ENCODE peak calls at places on chromosomes 2 and 18, in four cellular contexts. N is stimulated activated CD4-positive, alpha-beta T cell treated with anti-CD3 and anti-CD28 coated beads, Interleukin-2, amount 100 ng/mL, for 48 hours; H is naive thymus-derived CD4-positive, alpha-beta T cell; Z is sigmoid colon. K is an unnamed sample.

GRCh38 chr2:126880262-126880800 is 18.4 kb upstream of the TEX51 start:
- DNase-seq in Z (peak; percentile 41), H (no peak), N (no peak), K (no peak)

GRCh38 chr2:4404363-4404762 is 701.0 kb downstream of the DCDC2C start:
- DNase-seq in Z (no peak), N (no peak), H (no peak), K (no peak)

GRCh38 chr2:69213201-69213600 is 173.8 kb downstream of the GFPT1 start:
- DNase-seq in Z (no peak), N (no peak), H (no peak), K (no peak)

GRCh38 chr2:25700221-25700660 is 26.9 kb upstream of the DTNB start:
- DNase-seq in N (peak; percentile 21), Z (no peak), H (no peak), K (no peak)

GRCh38 chr2:144580521-144581153 is 60.7 kb upstream of the ZEB2 start:
- DNase-seq in N (no peak), Z (no peak), H (no peak), K (no peak)

GRCh38 chr2:84781942-84782716 is 98.8 kb downstream of the TRABD2A start:
- DNase-seq in H (peak; percentile 29), N (peak; percentile 21), Z (no peak), K (no peak)

GRCh38 chr18:8562914-8563313 is 46.3 kb upstream of the RAB12 start:
- DNase-seq in N (no peak), Z (no peak), H (no peak), K (no peak)

GRCh38 chr2:29920631-29921559 is 491 bp downstream of the ALK start:
- DNase-seq in Z (no peak), N (no peak), H (no peak), K (no peak)

GRCh38 chr2:196112408-196113039 is 43.9 kb upstream of the DNAH7 start:
- DNase-seq in Z (no peak), H (no peak), N (no peak), K (no peak)

GRCh38 chr2:239443666-239444567 is 43.1 kb upstream of the HDAC4 start:
- DNase-seq in H (no peak), N (no peak), Z (no peak), K (no peak)

GRCh38 chr2:73652348-73652747 is 10.1 kb upstream of the NAT8 start:
- DNase-seq in N (no peak), Z (no peak), H (no peak), K (no peak)

GRCh38 chr2:123720760-123721159 is 304.3 kb upstream of the CNTNAP5 start:
- DNase-seq in N (no peak), Z (no peak), H (no peak), K (no peak)

GRCh38 chr18:33440011-33440383 is 524 bp downstream of the CCDC178 start:
- DNase-seq in N (no peak), H (no peak), Z (peak; percentile 66), K (peak; percentile 35)

GRCh38 chr2:27489118-27489497 is 435 bp downstream of the IFT172 start:
- DNase-seq in Z (no peak), N (no peak), H (no peak), K (no peak)

GRCh38 chr2:165268751-165269150 is 29.5 kb downstream of the SCN2A start:
- DNase-seq in Z (no peak), N (no peak), H (no peak), K (no peak)

GRCh38 chr2:186644791-186645190 is 49.1 kb upstream of the FAM171B start:
- DNase-seq in N (no peak), H (no peak), Z (no peak), K (no peak)

GRCh38 chr18:79964330-79965118 is at the start of gene HSBP1L1:
- DNase-seq in H (peak; percentile 75), Z (peak; percentile 73), N (peak; percentile 67), K (no peak)

GRCh38 chr2:13522917-13523821 is 806.4 kb downstream of the TRIB2 start:
- DNase-seq in N (no peak), Z (no peak), H (no peak), K (no peak)

GRCh38 chr18:8422391-8422790 is 186.8 kb upstream of the RAB12 start:
- DNase-seq in Z (no peak), N (no peak), H (no peak), K (no peak)

GRCh38 chr18:76801567-76802505 is 20.5 kb upstream of the ZNF236 start:
- DNase-seq in Z (peak; percentile 80), H (peak; percentile 61), N (peak; percentile 54), K (no peak)

GRCh38 chr2:71477231-71477681 is 23.9 kb downstream of the DYSF start:
- DNase-seq in Z (peak; percentile 50), H (no peak), N (no peak), K (no peak)

GRCh38 chr2:112794841-112795240 is 10.5 kb upstream of the IL1A start:
- DNase-seq in N (no peak), Z (no peak), H (no peak), K (no peak)

GRCh38 chr2:69692424-69692823 is 48.9 kb upstream of the AAK1 start:
- DNase-seq in H (no peak), N (no peak), Z (no peak), K (no peak)

GRCh38 chr18:9474983-9475642 is at the start of gene RALBP1:
- DNase-seq in H (peak; percentile 98), Z (peak; percentile 100), N (peak; percentile 94), K (peak; percentile 97)

GRCh38 chr18:5237083-5237722 is 40.1 kb upstream of the AKAIN1 start:
- DNase-seq in H (no peak), Z (peak; percentile 63), N (no peak), K (no peak)

GRCh38 chr2:108588070-108588668 is 53.9 kb downstream of the LIMS1 start:
- DNase-seq in H (no peak), N (no peak), Z (no peak), K (no peak)

GRCh38 chr2:24456610-24457556 is 34.2 kb upstream of the NCOA1 start:
- DNase-seq in N (peak; percentile 11), Z (peak; percentile 92), H (no peak), K (no peak)

GRCh38 chr18:55421612-55422381 is 166.2 kb downstream of the TCF4 start:
- DNase-seq in H (no peak), Z (no peak), N (no peak), K (no peak)

GRCh38 chr2:43455735-43456642 is 139.8 kb downstream of the THADA start:
- DNase-seq in N (no peak), H (no peak), Z (no peak), K (no peak)

GRCh38 chr2:28648147-28648546 is 103.5 kb upstream of the PPP1CB start:
- DNase-seq in Z (peak; percentile 80), H (no peak), N (no peak), K (no peak)

GRCh38 chr2:187408926-187409325 is 39.1 kb downstream of the CALCRL start:
- DNase-seq in N (no peak), H (no peak), Z (no peak), K (peak; percentile 20)